ENCODE peak calls at places on chromosomes 12 and 14, in seven cellular contexts. One of them, this sample, is unnamed.

GRCh38 chr12:123119808-123120207 is 31.1 kb downstream of the PITPNM2 start:
- DNase-seq in fibroblast of the conjunctiva: no peak
- DNase-seq in stimulated activated CD8-positive, alpha-beta memory T cell treated with anti-CD3 and anti-CD28 coated beads, Interleukin-4, amount 100 ng/mL, for 4 hours: no peak
- DNase-seq in NCI-H1092 treated with DMSO at 0.1 percent for 48 hours: no peak
- DNase-seq in Right ventricle myocardium superior: no peak
- DNase-seq in left cardiac atrium: no peak
- DNase-seq in activated T-cell treated with anti-CD3 and anti-CD28 coated beads, Interleukin-2, amount 50 U/mL, for 48 hours: peak
- DNase-seq in this sample: no peak

GRCh38 chr14:104424406-104425072 is 155.0 kb upstream of the C14orf180 start:
- DNase-seq in fibroblast of the conjunctiva: no peak
- DNase-seq in stimulated activated CD8-positive, alpha-beta memory T cell treated with anti-CD3 and anti-CD28 coated beads, Interleukin-4, amount 100 ng/mL, for 4 hours: no peak
- DNase-seq in NCI-H1092 treated with DMSO at 0.1 percent for 48 hours: peak
- DNase-seq in Right ventricle myocardium superior: peak
- DNase-seq in left cardiac atrium: no peak
- DNase-seq in activated T-cell treated with anti-CD3 and anti-CD28 coated beads, Interleukin-2, amount 50 U/mL, for 48 hours: peak
- DNase-seq in this sample: peak

GRCh38 chr12:110112335-110112660 is 11.9 kb upstream of the IFT81 start:
- DNase-seq in fibroblast of the conjunctiva: no peak
- DNase-seq in stimulated activated CD8-positive, alpha-beta memory T cell treated with anti-CD3 and anti-CD28 coated beads, Interleukin-4, amount 100 ng/mL, for 4 hours: no peak
- DNase-seq in NCI-H1092 treated with DMSO at 0.1 percent for 48 hours: no peak
- DNase-seq in Right ventricle myocardium superior: no peak
- DNase-seq in left cardiac atrium: no peak
- DNase-seq in activated T-cell treated with anti-CD3 and anti-CD28 coated beads, Interleukin-2, amount 50 U/mL, for 48 hours: no peak
- DNase-seq in this sample: no peak

GRCh38 chr12:127169321-127170270 is 1097.4 kb upstream of the TMEM132C start:
- DNase-seq in fibroblast of the conjunctiva: no peak
- DNase-seq in stimulated activated CD8-positive, alpha-beta memory T cell treated with anti-CD3 and anti-CD28 coated beads, Interleukin-4, amount 100 ng/mL, for 4 hours: no peak
- DNase-seq in NCI-H1092 treated with DMSO at 0.1 percent for 48 hours: no peak
- DNase-seq in Right ventricle myocardium superior: no peak
- DNase-seq in left cardiac atrium: no peak
- DNase-seq in activated T-cell treated with anti-CD3 and anti-CD28 coated beads, Interleukin-2, amount 50 U/mL, for 48 hours: no peak
- DNase-seq in this sample: no peak

GRCh38 chr14:29799718-29800117 is 127.9 kb downstream of the PRKD1 start:
- DNase-seq in fibroblast of the conjunctiva: no peak
- DNase-seq in stimulated activated CD8-positive, alpha-beta memory T cell treated with anti-CD3 and anti-CD28 coated beads, Interleukin-4, amount 100 ng/mL, for 4 hours: no peak
- DNase-seq in NCI-H1092 treated with DMSO at 0.1 percent for 48 hours: no peak
- DNase-seq in Right ventricle myocardium superior: no peak
- DNase-seq in left cardiac atrium: no peak
- DNase-seq in activated T-cell treated with anti-CD3 and anti-CD28 coated beads, Interleukin-2, amount 50 U/mL, for 48 hours: no peak
- DNase-seq in this sample: no peak

GRCh38 chr14:21734457-21735074 is 60.9 kb upstream of the OR4E1 start:
- DNase-seq in fibroblast of the conjunctiva: peak
- DNase-seq in stimulated activated CD8-positive, alpha-beta memory T cell treated with anti-CD3 and anti-CD28 coated beads, Interleukin-4, amount 100 ng/mL, for 4 hours: no peak
- DNase-seq in NCI-H1092 treated with DMSO at 0.1 percent for 48 hours: peak
- DNase-seq in Right ventricle myocardium superior: no peak
- DNase-seq in left cardiac atrium: no peak
- DNase-seq in activated T-cell treated with anti-CD3 and anti-CD28 coated beads, Interleukin-2, amount 50 U/mL, for 48 hours: no peak
- DNase-seq in this sample: peak

GRCh38 chr12:66587912-66588311 is 91.0 kb downstream of the GRIP1 start:
- DNase-seq in fibroblast of the conjunctiva: no peak
- DNase-seq in stimulated activated CD8-positive, alpha-beta memory T cell treated with anti-CD3 and anti-CD28 coated beads, Interleukin-4, amount 100 ng/mL, for 4 hours: no peak
- DNase-seq in NCI-H1092 treated with DMSO at 0.1 percent for 48 hours: no peak
- DNase-seq in Right ventricle myocardium superior: no peak
- DNase-seq in left cardiac atrium: no peak
- DNase-seq in activated T-cell treated with anti-CD3 and anti-CD28 coated beads, Interleukin-2, amount 50 U/mL, for 48 hours: no peak
- DNase-seq in this sample: no peak

GRCh38 chr12:56476972-56477432 is 8.6 kb downstream of the SPRYD4 start:
- DNase-seq in fibroblast of the conjunctiva: no peak
- DNase-seq in stimulated activated CD8-positive, alpha-beta memory T cell treated with anti-CD3 and anti-CD28 coated beads, Interleukin-4, amount 100 ng/mL, for 4 hours: no peak
- DNase-seq in NCI-H1092 treated with DMSO at 0.1 percent for 48 hours: no peak
- DNase-seq in Right ventricle myocardium superior: no peak
- DNase-seq in left cardiac atrium: no peak
- DNase-seq in activated T-cell treated with anti-CD3 and anti-CD28 coated beads, Interleukin-2, amount 50 U/mL, for 48 hours: no peak
- DNase-seq in this sample: peak

GRCh38 chr12:120529641-120530314 is 820 bp upstream of the COQ5 start:
- DNase-seq in fibroblast of the conjunctiva: no peak
- DNase-seq in stimulated activated CD8-positive, alpha-beta memory T cell treated with anti-CD3 and anti-CD28 coated beads, Interleukin-4, amount 100 ng/mL, for 4 hours: no peak
- DNase-seq in NCI-H1092 treated with DMSO at 0.1 percent for 48 hours: peak
- DNase-seq in Right ventricle myocardium superior: no peak
- DNase-seq in left cardiac atrium: no peak
- DNase-seq in activated T-cell treated with anti-CD3 and anti-CD28 coated beads, Interleukin-2, amount 50 U/mL, for 48 hours: no peak
- DNase-seq in this sample: peak

GRCh38 chr14:88765130-88765529 is 27.6 kb downstream of the EML5 start:
- DNase-seq in fibroblast of the conjunctiva: no peak
- DNase-seq in stimulated activated CD8-positive, alpha-beta memory T cell treated with anti-CD3 and anti-CD28 coated beads, Interleukin-4, amount 100 ng/mL, for 4 hours: no peak
- DNase-seq in NCI-H1092 treated with DMSO at 0.1 percent for 48 hours: no peak
- DNase-seq in Right ventricle myocardium superior: no peak
- DNase-seq in left cardiac atrium: no peak
- DNase-seq in activated T-cell treated with anti-CD3 and anti-CD28 coated beads, Interleukin-2, amount 50 U/mL, for 48 hours: no peak
- DNase-seq in this sample: no peak

GRCh38 chr12:45849289-45849688 is 119.8 kb downstream of the ARID2 start:
- DNase-seq in fibroblast of the conjunctiva: no peak
- DNase-seq in stimulated activated CD8-positive, alpha-beta memory T cell treated with anti-CD3 and anti-CD28 coated beads, Interleukin-4, amount 100 ng/mL, for 4 hours: no peak
- DNase-seq in NCI-H1092 treated with DMSO at 0.1 percent for 48 hours: no peak
- DNase-seq in Right ventricle myocardium superior: no peak
- DNase-seq in left cardiac atrium: no peak
- DNase-seq in activated T-cell treated with anti-CD3 and anti-CD28 coated beads, Interleukin-2, amount 50 U/mL, for 48 hours: no peak
- DNase-seq in this sample: no peak

GRCh38 chr12:55847033-55847432 is 4.3 kb upstream of the MMP19 start:
- DNase-seq in fibroblast of the conjunctiva: peak
- DNase-seq in stimulated activated CD8-positive, alpha-beta memory T cell treated with anti-CD3 and anti-CD28 coated beads, Interleukin-4, amount 100 ng/mL, for 4 hours: no peak
- DNase-seq in NCI-H1092 treated with DMSO at 0.1 percent for 48 hours: no peak
- DNase-seq in Right ventricle myocardium superior: no peak
- DNase-seq in left cardiac atrium: peak
- DNase-seq in activated T-cell treated with anti-CD3 and anti-CD28 coated beads, Interleukin-2, amount 50 U/mL, for 48 hours: peak
- DNase-seq in this sample: no peak

GRCh38 chr14:74765721-74766120 is 2.6 kb downstream of the YLPM1 start:
- DNase-seq in fibroblast of the conjunctiva: no peak
- DNase-seq in stimulated activated CD8-positive, alpha-beta memory T cell treated with anti-CD3 and anti-CD28 coated beads, Interleukin-4, amount 100 ng/mL, for 4 hours: no peak
- DNase-seq in NCI-H1092 treated with DMSO at 0.1 percent for 48 hours: no peak
- DNase-seq in Right ventricle myocardium superior: no peak
- DNase-seq in left cardiac atrium: no peak
- DNase-seq in activated T-cell treated with anti-CD3 and anti-CD28 coated beads, Interleukin-2, amount 50 U/mL, for 48 hours: no peak
- DNase-seq in this sample: no peak

GRCh38 chr12:92431146-92431545 is 271.6 kb upstream of the PLEKHG7 start:
- DNase-seq in fibroblast of the conjunctiva: no peak
- DNase-seq in stimulated activated CD8-positive, alpha-beta memory T cell treated with anti-CD3 and anti-CD28 coated beads, Interleukin-4, amount 100 ng/mL, for 4 hours: no peak
- DNase-seq in NCI-H1092 treated with DMSO at 0.1 percent for 48 hours: no peak
- DNase-seq in Right ventricle myocardium superior: no peak
- DNase-seq in left cardiac atrium: no peak
- DNase-seq in activated T-cell treated with anti-CD3 and anti-CD28 coated beads, Interleukin-2, amount 50 U/mL, for 48 hours: peak
- DNase-seq in this sample: no peak

GRCh38 chr14:90460136-90460535 is 63.3 kb downstream of the CALM1 start:
- DNase-seq in fibroblast of the conjunctiva: no peak
- DNase-seq in stimulated activated CD8-positive, alpha-beta memory T cell treated with anti-CD3 and anti-CD28 coated beads, Interleukin-4, amount 100 ng/mL, for 4 hours: no peak
- DNase-seq in NCI-H1092 treated with DMSO at 0.1 percent for 48 hours: no peak
- DNase-seq in Right ventricle myocardium superior: no peak
- DNase-seq in left cardiac atrium: no peak
- DNase-seq in activated T-cell treated with anti-CD3 and anti-CD28 coated beads, Interleukin-2, amount 50 U/mL, for 48 hours: no peak
- DNase-seq in this sample: no peak

GRCh38 chr12:126768517-126768916 is 1498.5 kb upstream of the TMEM132C start:
- DNase-seq in fibroblast of the conjunctiva: no peak
- DNase-seq in stimulated activated CD8-positive, alpha-beta memory T cell treated with anti-CD3 and anti-CD28 coated beads, Interleukin-4, amount 100 ng/mL, for 4 hours: no peak
- DNase-seq in NCI-H1092 treated with DMSO at 0.1 percent for 48 hours: no peak
- DNase-seq in Right ventricle myocardium superior: no peak
- DNase-seq in left cardiac atrium: no peak
- DNase-seq in activated T-cell treated with anti-CD3 and anti-CD28 coated beads, Interleukin-2, amount 50 U/mL, for 48 hours: no peak
- DNase-seq in this sample: no peak

GRCh38 chr12:118645219-118645618 is 268.9 kb downstream of the SUDS3 start:
- DNase-seq in fibroblast of the conjunctiva: no peak
- DNase-seq in stimulated activated CD8-positive, alpha-beta memory T cell treated with anti-CD3 and anti-CD28 coated beads, Interleukin-4, amount 100 ng/mL, for 4 hours: no peak
- DNase-seq in NCI-H1092 treated with DMSO at 0.1 percent for 48 hours: no peak
- DNase-seq in Right ventricle myocardium superior: no peak
- DNase-seq in left cardiac atrium: no peak
- DNase-seq in activated T-cell treated with anti-CD3 and anti-CD28 coated beads, Interleukin-2, amount 50 U/mL, for 48 hours: no peak
- DNase-seq in this sample: no peak

GRCh38 chr12:107884769-107885694 is 110.5 kb downstream of the ASCL4 start:
- DNase-seq in fibroblast of the conjunctiva: peak
- DNase-seq in stimulated activated CD8-positive, alpha-beta memory T cell treated with anti-CD3 and anti-CD28 coated beads, Interleukin-4, amount 100 ng/mL, for 4 hours: no peak
- DNase-seq in NCI-H1092 treated with DMSO at 0.1 percent for 48 hours: peak
- DNase-seq in Right ventricle myocardium superior: no peak
- DNase-seq in left cardiac atrium: peak
- DNase-seq in activated T-cell treated with anti-CD3 and anti-CD28 coated beads, Interleukin-2, amount 50 U/mL, for 48 hours: peak
- DNase-seq in this sample: peak

GRCh38 chr12:104025771-104026170 is 24.2 kb downstream of the GLT8D2 start:
- DNase-seq in fibroblast of the conjunctiva: no peak
- DNase-seq in stimulated activated CD8-positive, alpha-beta memory T cell treated with anti-CD3 and anti-CD28 coated beads, Interleukin-4, amount 100 ng/mL, for 4 hours: no peak
- DNase-seq in NCI-H1092 treated with DMSO at 0.1 percent for 48 hours: no peak
- DNase-seq in Right ventricle myocardium superior: no peak
- DNase-seq in left cardiac atrium: no peak
- DNase-seq in activated T-cell treated with anti-CD3 and anti-CD28 coated beads, Interleukin-2, amount 50 U/mL, for 48 hours: no peak
- DNase-seq in this sample: no peak

GRCh38 chr12:66965613-66966012 is 286.7 kb upstream of the GRIP1 start:
- DNase-seq in fibroblast of the conjunctiva: no peak
- DNase-seq in stimulated activated CD8-positive, alpha-beta memory T cell treated with anti-CD3 and anti-CD28 coated beads, Interleukin-4, amount 100 ng/mL, for 4 hours: no peak
- DNase-seq in NCI-H1092 treated with DMSO at 0.1 percent for 48 hours: no peak
- DNase-seq in Right ventricle myocardium superior: no peak
- DNase-seq in left cardiac atrium: no peak
- DNase-seq in activated T-cell treated with anti-CD3 and anti-CD28 coated beads, Interleukin-2, amount 50 U/mL, for 48 hours: no peak
- DNase-seq in this sample: peak

GRCh38 chr12:57143454-57143853 is 4.0 kb downstream of the LRP1-AS start:
- DNase-seq in fibroblast of the conjunctiva: no peak
- DNase-seq in stimulated activated CD8-positive, alpha-beta memory T cell treated with anti-CD3 and anti-CD28 coated beads, Interleukin-4, amount 100 ng/mL, for 4 hours: no peak
- DNase-seq in NCI-H1092 treated with DMSO at 0.1 percent for 48 hours: no peak
- DNase-seq in Right ventricle myocardium superior: peak
- DNase-seq in left cardiac atrium: no peak
- DNase-seq in activated T-cell treated with anti-CD3 and anti-CD28 coated beads, Interleukin-2, amount 50 U/mL, for 48 hours: no peak
- DNase-seq in this sample: no peak

GRCh38 chr14:101183376-101184103 is 280.0 kb upstream of the RTL1 start:
- DNase-seq in fibroblast of the conjunctiva: no peak
- DNase-seq in stimulated activated CD8-positive, alpha-beta memory T cell treated with anti-CD3 and anti-CD28 coated beads, Interleukin-4, amount 100 ng/mL, for 4 hours: no peak
- DNase-seq in NCI-H1092 treated with DMSO at 0.1 percent for 48 hours: no peak
- DNase-seq in Right ventricle myocardium superior: no peak
- DNase-seq in left cardiac atrium: no peak
- DNase-seq in activated T-cell treated with anti-CD3 and anti-CD28 coated beads, Interleukin-2, amount 50 U/mL, for 48 hours: no peak
- DNase-seq in this sample: no peak

GRCh38 chr14:100533647-100534485 is 53.4 kb downstream of the BEGAIN start:
- DNase-seq in fibroblast of the conjunctiva: no peak
- DNase-seq in stimulated activated CD8-positive, alpha-beta memory T cell treated with anti-CD3 and anti-CD28 coated beads, Interleukin-4, amount 100 ng/mL, for 4 hours: no peak
- DNase-seq in NCI-H1092 treated with DMSO at 0.1 percent for 48 hours: no peak
- DNase-seq in Right ventricle myocardium superior: peak
- DNase-seq in left cardiac atrium: peak
- DNase-seq in activated T-cell treated with anti-CD3 and anti-CD28 coated beads, Interleukin-2, amount 50 U/mL, for 48 hours: peak
- DNase-seq in this sample: no peak

This sample was measured in NCI-H2171 treated with DMSO at 0.1 percent for 48 hours.